ENCODE peak calls at places on chromosomes 13 and 19, in nine cellular contexts. O is A549; U is neural progenitor cell; I is keratinocyte; Q is CD8-positive, alpha-beta memory T cell; A is SJCRH30; V is adrenal gland; L is ascending aorta; W is uterus. B is an unnamed sample.

GRCh38 chr19:27824108-27824507 is 1388.8 kb downstream of the UQCRFS1 start:
- DNase-seq in O (no peak), U (no peak), I (no peak), Q (no peak), A (no peak), V (no peak), L (no peak), W (no peak), B (no peak)

GRCh38 chr13:31437975-31438374 is 238.2 kb downstream of the B3GLCT start:
- DNase-seq in O (no peak), U (no peak), I (no peak), Q (no peak), A (no peak), V (no peak), L (no peak), W (no peak), B (no peak)

GRCh38 chr13:60397693-60398437 is 845 bp downstream of the TDRD3 start:
- DNase-seq in O (peak), U (peak), I (no peak), Q (no peak), A (peak), V (peak), L (peak), W (peak), B (no peak)

GRCh38 chr13:65808061-65808460 is 1422.1 kb downstream of the PCDH9 start:
- DNase-seq in O (no peak), U (no peak), I (no peak), Q (no peak), A (no peak), V (no peak), L (no peak), W (no peak), B (no peak)

GRCh38 chr19:49224856-49225255 is 67.3 kb downstream of the TRPM4 start:
- DNase-seq in O (peak), U (peak), I (no peak), Q (no peak), A (peak), V (peak), L (no peak), W (no peak), B (peak)

GRCh38 chr13:79724348-79725103 is 243.6 kb downstream of the NDFIP2 start:
- DNase-seq in O (peak), U (no peak), I (no peak), Q (no peak), A (peak), V (no peak), L (no peak), W (no peak), B (no peak)

GRCh38 chr19:30317403-30317802 is 54.8 kb upstream of the ZNF536 start:
- DNase-seq in O (no peak), U (no peak), I (no peak), Q (no peak), A (no peak), V (no peak), L (peak), W (no peak), B (no peak)

GRCh38 chr13:102983496-102983895 is 82.7 kb downstream of the SLC10A2 start:
- DNase-seq in O (no peak), U (no peak), I (peak), Q (no peak), A (no peak), V (no peak), L (no peak), W (no peak), B (no peak)

GRCh38 chr19:5893907-5894703 is 9.5 kb downstream of the NDUFA11 start:
- DNase-seq in O (no peak), U (no peak), I (no peak), Q (no peak), A (peak), V (peak), L (peak), W (no peak), B (no peak)

GRCh38 chr13:114167445-114167844 is 11.6 kb upstream of the CFAP97D2 start:
- DNase-seq in O (no peak), U (no peak), I (no peak), Q (no peak), A (no peak), V (no peak), L (no peak), W (no peak), B (no peak)

GRCh38 chr19:35123573-35123972 is 8.0 kb downstream of the FXYD3 start:
- DNase-seq in O (no peak), U (no peak), I (no peak), Q (no peak), A (no peak), V (no peak), L (peak), W (no peak), B (no peak)

GRCh38 chr13:58043971-58044370 is 412.4 kb downstream of the PCDH17 start:
- DNase-seq in O (no peak), U (no peak), I (no peak), Q (no peak), A (no peak), V (no peak), L (no peak), W (no peak), B (no peak)

GRCh38 chr19:40284501-40285352 is at the start of gene AKT2:
- DNase-seq in O (peak), U (peak), I (no peak), Q (peak), A (peak), V (no peak), L (no peak), W (no peak), B (no peak)

GRCh38 chr19:47093254-47093653 is 20.3 kb downstream of the ZC3H4 start:
- DNase-seq in O (no peak), U (no peak), I (no peak), Q (no peak), A (no peak), V (no peak), L (no peak), W (no peak), B (no peak)

GRCh38 chr19:17794731-17795494 is at the start of gene B3GNT3:
- DNase-seq in O (peak), U (peak), I (no peak), Q (peak), A (no peak), V (no peak), L (no peak), W (no peak), B (no peak)

GRCh38 chr13:20342326-20342725 is 110.2 kb upstream of the GJB6 start:
- DNase-seq in O (no peak), U (no peak), I (no peak), Q (no peak), A (no peak), V (no peak), L (no peak), W (no peak), B (no peak)

GRCh38 chr13:78176880-78177279 is 258.2 kb upstream of the EDNRB start:
- DNase-seq in O (no peak), U (no peak), I (no peak), Q (no peak), A (peak), V (no peak), L (no peak), W (no peak), B (no peak)

GRCh38 chr13:71118779-71119364 is 748.1 kb downstream of the DACH1 start:
- DNase-seq in O (no peak), U (no peak), I (no peak), Q (no peak), A (no peak), V (no peak), L (no peak), W (no peak), B (no peak)

GRCh38 chr13:113607477-113608245 is 23.1 kb downstream of the TFDP1 start:
- DNase-seq in O (no peak), U (no peak), I (no peak), Q (peak), A (no peak), V (no peak), L (no peak), W (no peak), B (no peak)

GRCh38 chr13:76971215-76971614 is 20.7 kb upstream of the CLN5 start:
- DNase-seq in O (no peak), U (no peak), I (no peak), Q (no peak), A (peak), V (no peak), L (no peak), W (no peak), B (no peak)
- H3K27ac ChIP-seq in O (no peak), U (no peak), I (no peak), Q (no peak), A (no peak), V (no peak), L (no peak), W (no peak), B (no peak)

DNA sequence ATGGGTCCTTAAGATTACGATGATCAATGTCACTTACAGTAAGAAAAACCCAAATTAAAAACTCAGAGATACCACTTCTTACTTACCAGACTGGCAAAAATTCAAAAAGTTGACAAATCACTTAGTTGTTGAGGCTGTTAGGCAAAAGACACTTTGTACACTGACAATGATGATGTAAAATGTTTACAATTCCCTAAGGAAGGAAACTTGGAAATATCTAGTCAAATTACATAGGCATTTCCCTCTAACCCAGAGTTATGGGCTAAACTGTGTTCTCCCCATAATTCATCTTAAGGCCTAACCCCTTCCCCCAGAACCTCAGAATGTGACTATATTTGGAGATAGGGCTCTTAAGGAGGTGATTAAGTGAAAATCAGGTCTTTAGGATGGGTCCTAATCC is 12.0 kb downstream of the TGDS start:
- DNase-seq in O (no peak), U (no peak), I (no peak), Q (no peak), A (no peak), V (no peak), L (no peak), W (no peak), B (no peak)
- H3K27ac ChIP-seq in O (no peak), U (no peak), I (no peak), Q (no peak), A (no peak), V (no peak), L (no peak), W (no peak), B (no peak)

GRCh38 chr13:50729177-50729576 is 114.3 kb downstream of the DLEU7 start:
- DNase-seq in O (no peak), U (no peak), I (no peak), Q (no peak), A (no peak), V (no peak), L (no peak), W (no peak), B (no peak)

GRCh38 chr13:50732712-50733111 is 110.8 kb downstream of the DLEU7 start:
- DNase-seq in O (no peak), U (no peak), I (peak), Q (no peak), A (peak), V (no peak), L (no peak), W (no peak), B (no peak)

GRCh38 chr13:50733392-50733791 is 110.1 kb downstream of the DLEU7 start:
- DNase-seq in O (no peak), U (no peak), I (no peak), Q (no peak), A (no peak), V (no peak), L (no peak), W (no peak), B (no peak)

GRCh38 chr13:50731400-50731799 is 112.1 kb downstream of the DLEU7 start:
- DNase-seq in O (no peak), U (no peak), I (peak), Q (no peak), A (peak), V (no peak), L (no peak), W (no peak), B (no peak)

DNA sequence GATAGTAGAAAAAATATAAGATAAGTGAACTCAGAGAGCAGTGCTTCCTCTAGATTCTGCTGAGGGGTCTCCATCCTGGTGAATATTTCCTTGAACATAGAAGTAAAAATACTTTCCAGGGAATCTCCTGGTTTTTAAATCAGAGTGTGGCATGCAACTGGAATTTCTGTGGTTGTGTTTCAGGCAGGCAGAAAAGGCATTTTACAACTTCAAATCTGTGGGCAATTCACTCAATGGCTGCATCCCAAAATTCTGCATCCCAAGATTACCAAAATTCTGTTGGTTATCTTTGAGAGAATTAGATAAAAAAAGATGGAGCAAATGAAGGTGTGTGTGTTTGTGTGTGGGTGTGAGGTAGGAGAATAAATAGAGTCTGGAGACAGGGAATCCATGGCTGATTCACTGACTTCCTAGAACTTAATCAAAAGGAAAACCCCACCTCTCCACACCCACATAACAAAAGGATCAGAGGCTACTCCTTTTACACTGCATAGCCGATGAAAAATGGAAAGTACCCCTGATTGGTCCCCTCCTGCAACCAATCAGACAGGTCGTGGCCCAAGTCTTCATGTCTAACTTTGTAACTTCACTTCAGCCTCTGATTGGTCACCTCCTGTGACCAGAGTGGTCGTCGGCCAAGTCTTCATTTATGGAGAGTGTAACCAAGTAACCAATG is 112.9 kb downstream of the DLEU7 start:
- DNase-seq in O (no peak), U (no peak), I (no peak), Q (no peak), A (no peak), V (no peak), L (no peak), W (no peak), B (no peak)
- H3K27ac ChIP-seq in O (no peak), U (no peak), I (peak), Q (no peak), A (no peak), V (no peak), L (no peak), W (no peak), B (no peak)

DNA sequence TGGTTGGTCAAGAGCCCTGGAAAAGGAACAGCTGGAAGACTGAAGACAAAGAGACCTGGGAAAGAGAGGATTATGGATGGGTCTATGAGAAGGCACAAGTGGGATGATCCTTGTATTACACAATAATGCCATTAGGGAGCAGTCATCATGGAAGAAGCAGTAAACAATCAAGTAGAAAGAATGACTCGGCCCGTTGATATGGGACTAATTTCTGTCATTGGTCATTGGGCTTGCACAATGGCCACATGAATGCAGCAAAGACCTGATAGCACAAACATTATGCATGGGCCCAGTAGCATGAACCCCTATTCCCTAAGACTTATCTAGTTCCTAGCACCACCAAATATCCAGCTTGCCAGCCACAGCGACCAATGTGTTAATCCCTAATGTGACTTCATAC is 390.3 kb upstream of the ZNF507 start:
- DNase-seq in O (no peak), U (no peak), I (no peak), Q (no peak), A (peak), V (no peak), L (peak), W (no peak), B (no peak)
- H3K27ac ChIP-seq in O (no peak), U (no peak), I (no peak), Q (no peak), A (peak), V (no peak), L (no peak), W (no peak), B (no peak)

GRCh38 chr13:44573071-44573470 is 3.1 kb downstream of the TSC22D1 start:
- DNase-seq in O (no peak), U (peak), I (no peak), Q (no peak), A (no peak), V (no peak), L (no peak), W (no peak), B (no peak)
- H3K27ac ChIP-seq in O (no peak), U (no peak), I (no peak), Q (no peak), A (no peak), V (no peak), L (no peak), W (no peak), B (no peak)

GRCh38 chr19:1138121-1138520 is 34.3 kb downstream of the GPX4 start:
- DNase-seq in O (no peak), U (no peak), I (no peak), Q (no peak), A (no peak), V (no peak), L (no peak), W (no peak), B (no peak)

GRCh38 chr19:1135454-1135853 is 31.7 kb downstream of the GPX4 start:
- DNase-seq in O (no peak), U (no peak), I (no peak), Q (no peak), A (no peak), V (no peak), L (no peak), W (no peak), B (no peak)

GRCh38 chr19:1134431-1134830 is 30.6 kb downstream of the GPX4 start:
- DNase-seq in O (no peak), U (no peak), I (no peak), Q (no peak), A (no peak), V (no peak), L (no peak), W (no peak), B (no peak)

GRCh38 chr19:1136918-1137317 is 33.1 kb downstream of the GPX4 start:
- DNase-seq in O (no peak), U (no peak), I (no peak), Q (no peak), A (no peak), V (no peak), L (no peak), W (no peak), B (no peak)

DNA sequence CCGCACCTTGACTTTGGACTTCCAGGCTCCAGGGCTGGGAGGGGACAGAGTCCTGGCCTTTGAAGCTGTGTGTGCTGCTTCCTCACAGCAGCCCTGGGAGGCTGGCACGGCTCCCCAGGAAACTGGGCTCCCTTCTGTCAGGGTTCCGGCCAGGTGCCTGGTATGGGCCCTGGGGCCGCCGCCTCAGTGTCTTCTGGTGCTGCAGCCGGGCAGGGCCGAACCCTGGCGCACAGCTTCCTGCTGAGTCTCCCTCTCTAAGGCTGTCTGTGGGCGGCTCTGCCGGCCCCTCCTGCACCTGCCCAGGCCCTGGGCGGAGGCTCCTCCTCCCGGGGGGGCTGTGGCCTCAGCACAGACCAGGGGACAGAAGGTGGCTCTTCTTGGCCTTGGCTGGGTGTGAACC is 32.4 kb downstream of the GPX4 start:
- DNase-seq in O (no peak), U (no peak), I (no peak), Q (no peak), A (no peak), V (no peak), L (no peak), W (no peak), B (no peak)
- H3K27ac ChIP-seq in O (peak), U (peak), I (no peak), Q (no peak), A (no peak), V (peak), L (peak), W (peak), B (no peak)